ENCODE peak calls at places on chromosomes 12 and 14, in nine cellular contexts. H, A, Y, E, L, J, D, O and M are unnamed samples.

GRCh38 chr12:5264006-5264405 is 167.9 kb upstream of the NTF3 start:
- DNase-seq in H (no peak), A (no peak), Y (no peak), E (no peak), L (no peak), J (no peak), D (no peak), O (no peak), M (no peak)

GRCh38 chr14:40417777-40418401 is 985.7 kb upstream of the FBXO33 start:
- DNase-seq in H (peak), A (peak), Y (no peak), E (no peak), L (no peak), J (no peak), D (peak), O (no peak), M (no peak)

GRCh38 chr12:46383654-46384450 is 11.3 kb upstream of the SLC38A2 start:
- DNase-seq in H (peak), A (no peak), Y (peak), E (peak), L (peak), J (peak), D (peak), O (peak), M (peak)

GRCh38 chr12:131091413-131091975 is 137.8 kb downstream of the ADGRD1 start:
- DNase-seq in H (no peak), A (no peak), Y (no peak), E (no peak), L (no peak), J (no peak), D (no peak), O (peak), M (no peak)

GRCh38 chr12:95551305-95551704 is at the start of gene USP44:
- DNase-seq in H (no peak), A (peak), Y (no peak), E (no peak), L (no peak), J (no peak), D (peak), O (no peak), M (no peak)

GRCh38 chr14:83867871-83868270 is 1662.1 kb upstream of the FLRT2 start:
- DNase-seq in H (no peak), A (no peak), Y (no peak), E (no peak), L (no peak), J (no peak), D (no peak), O (no peak), M (no peak)

GRCh38 chr14:75222208-75222701 is 45.8 kb upstream of the TMED10 start:
- DNase-seq in H (no peak), A (no peak), Y (no peak), E (peak), L (no peak), J (peak), D (peak), O (peak), M (peak)

GRCh38 chr12:124451637-124452243 is 115.7 kb downstream of the NCOR2 start:
- DNase-seq in H (no peak), A (no peak), Y (no peak), E (no peak), L (no peak), J (no peak), D (no peak), O (no peak), M (no peak)

GRCh38 chr12:112536367-112536730 is 117.6 kb downstream of the PTPN11 start:
- DNase-seq in H (no peak), A (no peak), Y (no peak), E (no peak), L (no peak), J (no peak), D (no peak), O (no peak), M (no peak)

GRCh38 chr14:20998674-20999366 is at the start of gene SLC39A2:
- DNase-seq in H (no peak), A (peak), Y (peak), E (no peak), L (no peak), J (peak), D (peak), O (peak), M (peak)

GRCh38 chr12:131487379-131488129 is 223.3 kb upstream of the SFSWAP start:
- DNase-seq in H (no peak), A (no peak), Y (no peak), E (no peak), L (no peak), J (no peak), D (no peak), O (no peak), M (peak)

GRCh38 chr12:32010631-32011030 is 51.4 kb downstream of the RESF1 start:
- DNase-seq in H (no peak), A (peak), Y (no peak), E (no peak), L (no peak), J (no peak), D (no peak), O (no peak), M (no peak)

GRCh38 chr12:90407841-90408240 is 547.1 kb downstream of the CCER1 start:
- DNase-seq in H (peak), A (no peak), Y (no peak), E (no peak), L (no peak), J (no peak), D (peak), O (no peak), M (no peak)

GRCh38 chr12:74539261-74539660 is 1.6 kb downstream of the ATXN7L3B start:
- DNase-seq in H (no peak), A (no peak), Y (no peak), E (no peak), L (no peak), J (no peak), D (no peak), O (no peak), M (no peak)

GRCh38 chr12:108592033-108592909 is 5.6 kb downstream of the TMEM119 start:
- DNase-seq in H (no peak), A (no peak), Y (no peak), E (no peak), L (no peak), J (no peak), D (no peak), O (no peak), M (no peak)

GRCh38 chr14:71651228-71651627 is 281.0 kb upstream of the RGS6 start:
- DNase-seq in H (no peak), A (no peak), Y (no peak), E (peak), L (peak), J (peak), D (no peak), O (peak), M (peak)

GRCh38 chr12:12024958-12025682 is 45.6 kb upstream of the BCL2L14 start:
- DNase-seq in H (no peak), A (peak), Y (no peak), E (no peak), L (no peak), J (no peak), D (no peak), O (no peak), M (no peak)

GRCh38 chr12:70459786-70460185 is 93.7 kb downstream of the KCNMB4 start:
- DNase-seq in H (no peak), A (no peak), Y (no peak), E (no peak), L (no peak), J (no peak), D (no peak), O (no peak), M (no peak)

GRCh38 chr14:53542692-53543091 is 389.6 kb upstream of the DDHD1 start:
- DNase-seq in H (no peak), A (no peak), Y (no peak), E (no peak), L (no peak), J (peak), D (no peak), O (no peak), M (no peak)

GRCh38 chr12:131454418-131455217 is 256.3 kb upstream of the SFSWAP start:
- DNase-seq in H (peak), A (peak), Y (no peak), E (no peak), L (no peak), J (peak), D (peak), O (no peak), M (peak)

GRCh38 chr12:120534703-120535655 is 823 bp downstream of the RNF10 start:
- DNase-seq in H (peak), A (peak), Y (no peak), E (peak), L (no peak), J (peak), D (peak), O (no peak), M (peak)

GRCh38 chr12:107485731-107486130 is 199.9 kb upstream of the PWP1 start:
- DNase-seq in H (no peak), A (no peak), Y (no peak), E (no peak), L (no peak), J (no peak), D (no peak), O (no peak), M (no peak)

GRCh38 chr12:14962797-14963196 is 1.4 kb upstream of the ARHGDIB start:
- DNase-seq in H (no peak), A (no peak), Y (no peak), E (no peak), L (no peak), J (no peak), D (no peak), O (no peak), M (no peak)

GRCh38 chr12:128971802-128972201 is 118.5 kb downstream of the GLT1D1 start:
- DNase-seq in H (no peak), A (no peak), Y (no peak), E (no peak), L (no peak), J (no peak), D (peak), O (no peak), M (no peak)

GRCh38 chr14:30330452-30330851 is 228.5 kb upstream of the G2E3 start:
- DNase-seq in H (no peak), A (no peak), Y (no peak), E (no peak), L (no peak), J (no peak), D (peak), O (no peak), M (no peak)

GRCh38 chr12:124159655-124160054 is 135.2 kb upstream of the RFLNA start:
- DNase-seq in H (no peak), A (no peak), Y (no peak), E (no peak), L (no peak), J (no peak), D (no peak), O (no peak), M (no peak)

GRCh38 chr12:118370601-118371000 is 2.1 kb downstream of the TAOK3 start:
- DNase-seq in H (no peak), A (no peak), Y (no peak), E (no peak), L (no peak), J (no peak), D (no peak), O (no peak), M (no peak)

GRCh38 chr12:95335948-95336347 is 118.3 kb downstream of the VEZT start:
- DNase-seq in H (no peak), A (no peak), Y (no peak), E (no peak), L (no peak), J (no peak), D (no peak), O (no peak), M (no peak)

GRCh38 chr12:30970559-30971202 is 44.1 kb downstream of the TSPAN11 start:
- DNase-seq in H (peak), A (no peak), Y (peak), E (no peak), L (no peak), J (no peak), D (no peak), O (no peak), M (peak)

GRCh38 chr12:28122756-28123155 is 67.5 kb upstream of the CCDC91 start:
- DNase-seq in H (no peak), A (no peak), Y (no peak), E (no peak), L (no peak), J (no peak), D (peak), O (no peak), M (no peak)

GRCh38 chr12:5758347-5758746 is 186.7 kb downstream of the ANO2 start:
- DNase-seq in H (no peak), A (no peak), Y (no peak), E (no peak), L (no peak), J (no peak), D (peak), O (no peak), M (no peak)

GRCh38 chr12:104381721-104382480 is 74.8 kb upstream of the CHST11 start:
- DNase-seq in H (peak), A (peak), Y (peak), E (peak), L (peak), J (peak), D (peak), O (peak), M (peak)

GRCh38 chr12:16726879-16727278 is 120.9 kb upstream of the LMO3 start:
- DNase-seq in H (no peak), A (no peak), Y (no peak), E (no peak), L (no peak), J (no peak), D (no peak), O (no peak), M (peak)

GRCh38 chr12:53798575-53798974 is 46.8 kb upstream of the CISTR start:
- DNase-seq in H (no peak), A (no peak), Y (no peak), E (no peak), L (no peak), J (no peak), D (no peak), O (no peak), M (no peak)

GRCh38 chr14:24339284-24340151 is at the start of gene RIPK3:
- DNase-seq in H (no peak), A (peak), Y (no peak), E (no peak), L (no peak), J (no peak), D (peak), O (peak), M (no peak)

GRCh38 chr14:66109426-66109825 is 376.7 kb upstream of the CCDC196 start:
- DNase-seq in H (no peak), A (no peak), Y (no peak), E (no peak), L (no peak), J (no peak), D (peak), O (no peak), M (no peak)

GRCh38 chr14:66117600-66117999 is 368.6 kb upstream of the CCDC196 start:
- DNase-seq in H (no peak), A (no peak), Y (no peak), E (no peak), L (no peak), J (peak), D (no peak), O (no peak), M (peak)

GRCh38 chr14:66111891-66112290 is 374.3 kb upstream of the CCDC196 start:
- DNase-seq in H (no peak), A (no peak), Y (no peak), E (no peak), L (no peak), J (no peak), D (no peak), O (no peak), M (peak)

GRCh38 chr14:66119805-66120204 is 366.4 kb upstream of the CCDC196 start:
- DNase-seq in H (no peak), A (no peak), Y (no peak), E (no peak), L (no peak), J (no peak), D (no peak), O (no peak), M (no peak)

DNA sequence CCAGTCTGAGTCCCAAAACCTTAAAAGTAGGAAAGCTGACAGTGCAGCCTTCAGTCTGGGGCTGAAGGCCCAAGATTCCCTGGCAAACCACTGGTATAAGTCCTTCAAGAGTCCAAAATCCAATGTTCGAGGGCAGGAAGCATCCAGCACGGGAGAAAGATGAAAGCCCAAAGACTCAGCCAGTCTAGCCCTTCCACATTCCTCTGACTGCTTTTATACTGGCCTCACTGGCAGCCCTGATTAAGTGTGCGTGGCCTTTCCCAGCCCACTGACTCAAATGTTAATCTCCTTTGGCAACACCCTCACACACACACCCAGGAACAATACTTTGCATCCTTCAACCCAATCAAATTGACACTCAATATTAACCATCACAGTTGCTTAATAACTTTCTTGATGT is 372.1 kb upstream of the CCDC196 start:
- DNase-seq in H (no peak), A (no peak), Y (no peak), E (no peak), L (no peak), J (no peak), D (peak), O (no peak), M (no peak)
- H3K4me3 ChIP-seq in H (no peak), A (no peak), Y (no peak), E (no peak), L (no peak), J (no peak), D (no peak), O (no peak), M (no peak)

GRCh38 chr14:101408077-101408831 is 153.0 kb upstream of the DIO3 start:
- DNase-seq in H (no peak), A (no peak), Y (peak), E (peak), L (no peak), J (peak), D (no peak), O (no peak), M (peak)
- H3K4me3 ChIP-seq in H (no peak), A (no peak), Y (no peak), E (no peak), L (no peak), J (no peak), D (no peak), O (no peak), M (no peak)

GRCh38 chr14:54837508-54838149 is 65.0 kb downstream of the GCH1 start:
- DNase-seq in H (no peak), A (no peak), Y (no peak), E (no peak), L (no peak), J (no peak), D (no peak), O (no peak), M (no peak)

GRCh38 chr14:54834727-54835126 is 67.9 kb downstream of the GCH1 start:
- DNase-seq in H (no peak), A (no peak), Y (no peak), E (no peak), L (no peak), J (no peak), D (no peak), O (no peak), M (no peak)

GRCh38 chr14:54838931-54839512 is 63.6 kb downstream of the GCH1 start:
- DNase-seq in H (no peak), A (no peak), Y (no peak), E (no peak), L (no peak), J (no peak), D (no peak), O (no peak), M (no peak)

GRCh38 chr14:54839681-54840080 is 62.9 kb downstream of the GCH1 start:
- DNase-seq in H (no peak), A (no peak), Y (peak), E (no peak), L (no peak), J (no peak), D (no peak), O (no peak), M (no peak)

DNA sequence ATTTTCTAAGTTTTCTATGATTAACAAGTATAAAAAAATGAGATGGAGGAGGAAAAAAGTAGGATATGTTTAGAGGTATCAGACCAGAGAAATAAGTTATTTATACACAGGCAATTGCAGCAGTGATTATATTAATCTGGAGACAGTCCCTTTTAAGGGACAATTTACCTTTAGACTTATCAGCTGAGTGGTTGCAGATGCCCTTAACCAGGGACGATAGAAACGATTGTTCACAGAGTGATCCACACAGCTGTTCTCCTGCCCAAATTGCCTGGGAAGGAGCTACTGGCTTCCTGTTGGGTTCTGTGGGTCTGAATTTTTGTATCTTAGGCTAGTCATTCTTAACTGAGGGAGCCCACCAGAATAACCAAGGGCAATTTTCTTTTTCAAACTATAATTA is 66.4 kb downstream of the GCH1 start:
- DNase-seq in H (no peak), A (no peak), Y (no peak), E (no peak), L (no peak), J (no peak), D (no peak), O (no peak), M (no peak)
- H3K4me3 ChIP-seq in H (no peak), A (no peak), Y (no peak), E (no peak), L (no peak), J (no peak), D (no peak), O (no peak), M (no peak)

GRCh38 chr12:57842342-57843294 is 3.9 kb downstream of the CTDSP2 start:
- DNase-seq in H (no peak), A (peak), Y (no peak), E (no peak), L (no peak), J (no peak), D (peak), O (no peak), M (no peak)
- H3K4me3 ChIP-seq in H (no peak), A (peak), Y (no peak), E (peak), L (peak), J (no peak), D (peak), O (peak), M (no peak)

DNA sequence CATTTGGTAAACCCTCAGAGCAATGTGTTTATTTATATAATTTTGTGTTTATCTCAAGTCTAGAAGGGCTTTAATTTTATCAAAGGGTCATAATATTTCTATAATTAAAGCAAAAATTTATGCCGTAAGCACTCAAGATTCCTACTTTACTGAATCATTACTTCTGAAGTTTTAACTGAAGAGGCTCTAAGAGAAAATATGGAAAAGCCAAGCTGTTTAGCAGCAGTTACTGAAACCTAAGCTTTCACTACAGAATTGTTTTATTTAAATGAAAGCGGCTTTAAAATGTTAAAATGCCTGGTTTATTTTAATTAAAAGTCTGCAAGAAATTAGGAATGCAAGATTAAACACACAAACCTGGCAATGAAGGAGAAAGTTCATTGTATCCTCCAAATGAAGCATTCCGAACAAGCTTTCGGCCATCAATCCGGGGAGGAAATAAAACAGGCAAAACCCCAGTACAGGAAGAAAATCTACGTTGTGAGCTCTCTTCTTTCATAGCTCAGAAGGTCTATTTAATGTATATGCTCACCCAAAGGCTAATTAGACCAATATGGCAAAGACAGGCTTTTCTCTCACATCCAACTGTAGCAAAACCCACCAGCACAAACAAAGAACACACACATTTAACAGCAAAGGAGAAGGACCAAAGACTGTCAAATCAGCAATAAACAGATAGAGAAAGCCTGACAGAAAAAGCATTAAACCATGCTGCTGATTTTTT is 74.1 kb upstream of the BBS10 start:
- DNase-seq in H (no peak), A (no peak), Y (no peak), E (no peak), L (no peak), J (no peak), D (no peak), O (no peak), M (no peak)
- H3K4me3 ChIP-seq in H (peak), A (peak), Y (no peak), E (peak), L (no peak), J (no peak), D (no peak), O (no peak), M (no peak)